ENCODE peak calls at places on chromosomes 13 and 19, in ten cellular contexts. N is sigmoid colon, O is keratinocyte, I is stomach, T is psoas muscle, B is Caco-2, K is mammary epithelial cell, X is HL-60, Z is cardiac muscle cell, Q is AG04450. G is an unnamed sample.

GRCh38 chr19:48629599-48630288 is 7.4 kb downstream of the DBP start:
- DNase-seq in Q (no peak), T (peak; percentile 73), Z (peak; percentile 46), B (peak; percentile 62), I (peak; percentile 89), O (no peak), X (no peak), K (no peak), N (peak; percentile 87), G (no peak)

GRCh38 chr13:30396434-30397075 is 25.7 kb upstream of the UBE2L5 start:
- DNase-seq in O (no peak), I (no peak), Z (no peak), B (no peak), Q (no peak), K (peak; percentile 58), N (no peak), X (no peak), T (no peak), G (peak; percentile 24)

GRCh38 chr13:45325806-45326205 is 15.2 kb downstream of the TPT1 start:
- DNase-seq in T (peak; percentile 62), O (no peak), N (no peak), I (no peak), Q (peak; percentile 79), X (no peak), B (no peak), K (peak; percentile 87), Z (peak; percentile 84), G (no peak)

GRCh38 chr13:50375792-50376191 is 360.5 kb downstream of the KCNRG start:
- DNase-seq in B (no peak), O (no peak), X (no peak), K (peak; percentile 34), Z (no peak), I (no peak), N (no peak), Q (no peak), T (no peak), G (no peak)

GRCh38 chr13:46119883-46120614 is 15.2 kb upstream of the CPB2 start:
- DNase-seq in Q (no peak), O (peak; percentile 67), T (no peak), B (no peak), I (no peak), Z (no peak), N (no peak), X (no peak), K (peak; percentile 39), G (no peak)

GRCh38 chr19:21483589-21484170 is 21.7 kb upstream of the ZNF429 start:
- DNase-seq in B (no peak), K (no peak), N (peak; percentile 76), I (peak; percentile 60), Z (peak; percentile 37), T (peak; percentile 43), X (peak; percentile 27), O (no peak), Q (no peak), G (peak; percentile 62)

GRCh38 chr13:43307921-43308433 is 284.6 kb downstream of the DNAJC15 start:
- DNase-seq in Z (peak; percentile 80), X (peak; percentile 35), Q (peak; percentile 59), O (peak; percentile 7), N (peak; percentile 94), I (peak; percentile 80), B (peak; percentile 51), T (peak; percentile 82), K (peak; percentile 34), G (peak; percentile 72)

GRCh38 chr19:14762111-14762510 is 16.2 kb downstream of the ADGRE2 start:
- DNase-seq in Z (no peak), O (no peak), T (no peak), K (no peak), B (no peak), X (no peak), Q (no peak), N (peak; percentile 8), I (no peak), G (no peak)

GRCh38 chr13:38582133-38582532 is 104.7 kb upstream of the FREM2 start:
- DNase-seq in Q (no peak), Z (peak; percentile 54), I (no peak), T (no peak), B (no peak), O (no peak), K (peak; percentile 44), N (no peak), X (no peak), G (no peak)

GRCh38 chr19:4620675-4621074 is 18.6 kb upstream of the TNFAIP8L1 start:
- DNase-seq in X (no peak), Z (peak; percentile 58), I (no peak), K (no peak), N (no peak), O (no peak), Q (no peak), B (no peak), T (no peak), G (no peak)

GRCh38 chr19:13037161-13037560 is 41.9 kb downstream of the NFIX start:
- DNase-seq in T (peak; percentile 41), Q (no peak), Z (no peak), I (no peak), N (no peak), B (no peak), O (no peak), X (no peak), K (peak; percentile 84), G (no peak)

GRCh38 chr13:112910616-112911280 is 58.3 kb upstream of the MCF2L start:
- DNase-seq in I (no peak), O (no peak), X (no peak), Q (no peak), K (no peak), Z (no peak), N (peak; percentile 34), T (no peak), B (no peak), G (no peak)

GRCh38 chr19:18232540-18233223 is 6.4 kb upstream of the PDE4C start:
- DNase-seq in B (no peak), K (no peak), N (no peak), I (no peak), T (no peak), X (no peak), O (no peak), Z (peak; percentile 73), Q (no peak), G (no peak)

GRCh38 chr19:42081584-42082258 is 5.8 kb downstream of the ZNF574 start:
- DNase-seq in B (peak; percentile 67), O (no peak), Z (no peak), T (no peak), K (no peak), X (no peak), I (no peak), Q (no peak), N (no peak), G (no peak)

GRCh38 chr13:94239135-94239534 is 240.3 kb downstream of the DCT start:
- DNase-seq in I (no peak), Z (no peak), X (no peak), B (no peak), N (no peak), Q (peak; percentile 11), K (peak; percentile 54), T (no peak), O (no peak), G (peak; percentile 3)

GRCh38 chr19:34539396-34539795 is 57.8 kb downstream of the WTIP start:
- DNase-seq in T (no peak), X (no peak), O (no peak), Q (no peak), K (no peak), N (no peak), Z (no peak), B (no peak), I (no peak), G (no peak)

GRCh38 chr19:39223703-39224279 is 19.7 kb upstream of the SYCN start:
- DNase-seq in Z (peak; percentile 76), B (no peak), I (no peak), K (peak; percentile 17), O (no peak), N (no peak), T (no peak), Q (no peak), X (no peak), G (no peak)

GRCh38 chr19:13053761-13054604 is 48.7 kb downstream of the LYL1 start:
- DNase-seq in Z (peak; percentile 86), N (peak; percentile 95), Q (peak; percentile 92), B (peak; percentile 63), X (no peak), I (peak; percentile 89), K (peak; percentile 89), O (no peak), T (peak; percentile 87), G (no peak)

GRCh38 chr19:21434967-21435544 is 38.1 kb downstream of the ZNF493 start:
- DNase-seq in N (no peak), K (no peak), Q (no peak), X (no peak), O (no peak), T (no peak), B (no peak), I (no peak), Z (no peak), G (no peak)

GRCh38 chr19:11200015-11200574 is 2.8 kb upstream of the KANK2 start:
- DNase-seq in B (no peak), Z (no peak), K (no peak), N (no peak), I (no peak), X (no peak), Q (no peak), T (no peak), O (no peak), G (no peak)
- TF ChIP-seq CTCF in B (no peak), Z (no peak), K (no peak), N (no peak), I (no peak), X (no peak), Q (no peak), T (no peak), O (no peak), G (no peak)

DNA sequence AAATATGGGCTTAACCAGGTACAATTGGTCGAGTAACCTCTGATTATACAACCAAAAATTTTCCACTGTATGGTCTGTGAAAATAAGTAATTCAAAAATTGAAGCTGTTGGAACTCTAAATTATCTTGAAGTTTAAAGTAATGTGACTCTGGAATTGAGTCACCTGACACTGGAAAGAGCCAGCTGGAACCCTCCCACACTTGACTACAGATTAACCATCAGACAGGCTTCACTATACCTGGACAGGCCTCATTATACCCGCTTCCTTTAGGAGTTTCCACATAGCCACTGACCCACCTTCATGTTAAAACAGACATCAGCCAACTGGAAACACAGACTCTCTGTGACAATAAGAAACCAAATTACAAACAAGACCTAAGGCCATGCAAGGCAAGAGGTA is 1.3 kb downstream of the ZNF433 start:
- DNase-seq in K (no peak), N (no peak), O (no peak), T (no peak), Z (no peak), Q (no peak), B (no peak), X (no peak), I (no peak), G (no peak)
- H3K4me3 ChIP-seq in K (no peak overlapping the region), N (peak overlapping the region; percentile 85), O (peak overlapping the region; percentile 93), T (peak overlapping the region; percentile 98), Z (peak overlapping the region; percentile 93), Q (peak overlapping the region; percentile 89), B (no peak overlapping the region), X (no peak overlapping the region), I (peak overlapping the region; percentile 82), G (no peak overlapping the region)

GRCh38 chr19:35801828-35802227 is 10.8 kb downstream of the PRODH2 start:
- DNase-seq in Q (no peak), I (no peak), N (no peak), B (no peak), O (no peak), T (no peak), Z (no peak), X (no peak), K (no peak), G (no peak)
- H3K27me3 ChIP-seq in Q (peaks cover 13% of the 10 kb centered on the region), I (peaks cover 17% of the 10 kb centered on the region), N (peaks cover 17% of the 10 kb centered on the region), B (no peaks in the 10 kb centered on the region), O (peaks cover 14% of the 10 kb centered on the region), T (no peaks in the 10 kb centered on the region), Z (peaks cover 14% of the 10 kb centered on the region), X (peaks cover 4% of the 10 kb centered on the region), K (peaks cover 2% of the 10 kb centered on the region), G (no peaks in the 10 kb centered on the region)

GRCh38 chr19:2902590-2903218 is 2.0 kb downstream of the ZNF57 start:
- DNase-seq in O (no peak), Q (no peak), I (no peak), B (no peak), Z (no peak), T (no peak), X (no peak), N (no peak), K (no peak), G (no peak)
- TF ChIP-seq CTCF in O (no peak), Q (no peak), I (no peak), B (no peak), Z (no peak), T (no peak), X (no peak), N (no peak), K (no peak), G (no peak)